ENCODE peak calls at places on chromosomes 13 and 19, in four cellular contexts. One of them, this sample, is unnamed.

GRCh38 chr13:76250211-76250610 is 614.1 kb downstream of the LMO7 start:
- DNase-seq in choroid plexus epithelial cell: no peak
- DNase-seq in lower lobe of right lung: no peak
- DNase-seq in stimulated activated CD4-positive, alpha-beta T cell treated with anti-CD3 and anti-CD28 coated beads, Interleukin-15, amount 100 ng/mL, for 1 hour: no peak
- DNase-seq in this sample: no peak

GRCh38 chr19:49502866-49503581 is 6.8 kb downstream of the RPS11 start:
- DNase-seq in stimulated activated CD4-positive, alpha-beta T cell treated with anti-CD3 and anti-CD28 coated beads, Interleukin-15, amount 100 ng/mL, for 1 hour: no peak
- DNase-seq in choroid plexus epithelial cell: peak
- DNase-seq in lower lobe of right lung: peak
- DNase-seq in this sample: peak

GRCh38 chr19:6241680-6242079 is 38.1 kb downstream of the MLLT1 start:
- DNase-seq in choroid plexus epithelial cell: no peak
- DNase-seq in stimulated activated CD4-positive, alpha-beta T cell treated with anti-CD3 and anti-CD28 coated beads, Interleukin-15, amount 100 ng/mL, for 1 hour: no peak
- DNase-seq in lower lobe of right lung: peak
- DNase-seq in this sample: no peak

GRCh38 chr19:4415352-4415751 is 12.9 kb downstream of the CHAF1A start:
- DNase-seq in lower lobe of right lung: no peak
- DNase-seq in choroid plexus epithelial cell: no peak
- DNase-seq in stimulated activated CD4-positive, alpha-beta T cell treated with anti-CD3 and anti-CD28 coated beads, Interleukin-15, amount 100 ng/mL, for 1 hour: no peak
- DNase-seq in this sample: peak

GRCh38 chr13:67867206-67867605 is 637.1 kb upstream of the PCDH9 start:
- DNase-seq in stimulated activated CD4-positive, alpha-beta T cell treated with anti-CD3 and anti-CD28 coated beads, Interleukin-15, amount 100 ng/mL, for 1 hour: no peak
- DNase-seq in choroid plexus epithelial cell: no peak
- DNase-seq in lower lobe of right lung: no peak
- DNase-seq in this sample: no peak

GRCh38 chr13:70960841-70961443 is 852.7 kb upstream of the KLHL1 start:
- DNase-seq in choroid plexus epithelial cell: peak
- DNase-seq in stimulated activated CD4-positive, alpha-beta T cell treated with anti-CD3 and anti-CD28 coated beads, Interleukin-15, amount 100 ng/mL, for 1 hour: no peak
- DNase-seq in lower lobe of right lung: no peak
- DNase-seq in this sample: peak

GRCh38 chr13:37406031-37406430 is 192.5 kb downstream of the POSTN start:
- DNase-seq in choroid plexus epithelial cell: peak
- DNase-seq in stimulated activated CD4-positive, alpha-beta T cell treated with anti-CD3 and anti-CD28 coated beads, Interleukin-15, amount 100 ng/mL, for 1 hour: no peak
- DNase-seq in lower lobe of right lung: no peak
- DNase-seq in this sample: peak

GRCh38 chr19:18529782-18530181 is 7.9 kb upstream of the ELL start:
- DNase-seq in lower lobe of right lung: no peak
- DNase-seq in stimulated activated CD4-positive, alpha-beta T cell treated with anti-CD3 and anti-CD28 coated beads, Interleukin-15, amount 100 ng/mL, for 1 hour: no peak
- DNase-seq in choroid plexus epithelial cell: no peak
- DNase-seq in this sample: no peak

GRCh38 chr13:23898101-23898500 is 799 bp upstream of the C1QTNF9B start:
- DNase-seq in stimulated activated CD4-positive, alpha-beta T cell treated with anti-CD3 and anti-CD28 coated beads, Interleukin-15, amount 100 ng/mL, for 1 hour: no peak
- DNase-seq in choroid plexus epithelial cell: peak
- DNase-seq in lower lobe of right lung: no peak
- DNase-seq in this sample: peak

GRCh38 chr13:52428295-52428694 is 22.1 kb downstream of the VPS36 start:
- DNase-seq in choroid plexus epithelial cell: peak
- DNase-seq in stimulated activated CD4-positive, alpha-beta T cell treated with anti-CD3 and anti-CD28 coated beads, Interleukin-15, amount 100 ng/mL, for 1 hour: no peak
- DNase-seq in lower lobe of right lung: no peak
- DNase-seq in this sample: peak

GRCh38 chr13:96573563-96573962 is 420.7 kb downstream of the OXGR1 start:
- DNase-seq in choroid plexus epithelial cell: no peak
- DNase-seq in lower lobe of right lung: no peak
- DNase-seq in stimulated activated CD4-positive, alpha-beta T cell treated with anti-CD3 and anti-CD28 coated beads, Interleukin-15, amount 100 ng/mL, for 1 hour: no peak
- DNase-seq in this sample: no peak

GRCh38 chr13:61406275-61406674 is 9.4 kb downstream of the PCDH20 start:
- DNase-seq in stimulated activated CD4-positive, alpha-beta T cell treated with anti-CD3 and anti-CD28 coated beads, Interleukin-15, amount 100 ng/mL, for 1 hour: no peak
- DNase-seq in lower lobe of right lung: no peak
- DNase-seq in choroid plexus epithelial cell: no peak
- DNase-seq in this sample: no peak

GRCh38 chr19:42402376-42403116 is 12.4 kb upstream of the CNFN start:
- DNase-seq in lower lobe of right lung: no peak
- DNase-seq in choroid plexus epithelial cell: no peak
- DNase-seq in stimulated activated CD4-positive, alpha-beta T cell treated with anti-CD3 and anti-CD28 coated beads, Interleukin-15, amount 100 ng/mL, for 1 hour: no peak
- DNase-seq in this sample: no peak

GRCh38 chr13:44058586-44059238 is 179.0 kb downstream of the LACC1 start:
- DNase-seq in lower lobe of right lung: no peak
- DNase-seq in stimulated activated CD4-positive, alpha-beta T cell treated with anti-CD3 and anti-CD28 coated beads, Interleukin-15, amount 100 ng/mL, for 1 hour: no peak
- DNase-seq in choroid plexus epithelial cell: no peak
- DNase-seq in this sample: no peak

GRCh38 chr13:47933688-47934011 is 67.4 kb downstream of the SUCLA2 start:
- DNase-seq in choroid plexus epithelial cell: peak
- DNase-seq in lower lobe of right lung: no peak
- DNase-seq in stimulated activated CD4-positive, alpha-beta T cell treated with anti-CD3 and anti-CD28 coated beads, Interleukin-15, amount 100 ng/mL, for 1 hour: no peak
- DNase-seq in this sample: peak

This sample was measured in amniotic epithelial cell.